ENCODE peak calls at places on chromosomes 1 and 21, in seven cellular contexts. One of them, this sample, is unnamed.

GRCh38 chr1:110291241-110292030 is 47.7 kb upstream of the RBM15 start:
- ATAC-seq in psoas muscle: no peak
- ATAC-seq in pancreas: peak; percentile 52
- ATAC-seq in gastrocnemius medialis: no peak
- ATAC-seq in heart left ventricle: peak; percentile 9
- ATAC-seq in IMR-90: peak; percentile 30
- ATAC-seq in heart right ventricle: no peak
- ATAC-seq in this sample: no peak

GRCh38 chr1:15500184-15500958 is 23.6 kb downstream of the CASP9 start:
- ATAC-seq in pancreas: no peak
- ATAC-seq in heart right ventricle: no peak
- ATAC-seq in psoas muscle: no peak
- ATAC-seq in heart left ventricle: no peak
- ATAC-seq in IMR-90: no peak
- ATAC-seq in gastrocnemius medialis: no peak
- ATAC-seq in this sample: no peak

GRCh38 chr1:38891753-38892152 is 10.4 kb upstream of the GJA9 start:
- ATAC-seq in heart left ventricle: no peak
- ATAC-seq in pancreas: no peak
- ATAC-seq in IMR-90: no peak
- ATAC-seq in gastrocnemius medialis: no peak
- ATAC-seq in heart right ventricle: no peak
- ATAC-seq in psoas muscle: no peak
- ATAC-seq in this sample: no peak

GRCh38 chr1:228488818-228489674 is 1.9 kb downstream of the RNF187 start:
- ATAC-seq in heart left ventricle: no peak
- ATAC-seq in IMR-90: no peak
- ATAC-seq in psoas muscle: no peak
- ATAC-seq in gastrocnemius medialis: no peak
- ATAC-seq in heart right ventricle: no peak
- ATAC-seq in pancreas: no peak
- ATAC-seq in this sample: no peak

GRCh38 chr1:94081566-94082344 is 39.2 kb downstream of the ABCA4 start:
- ATAC-seq in psoas muscle: no peak
- ATAC-seq in pancreas: no peak
- ATAC-seq in gastrocnemius medialis: peak; percentile 41
- ATAC-seq in IMR-90: peak; percentile 88
- ATAC-seq in heart right ventricle: no peak
- ATAC-seq in heart left ventricle: no peak
- ATAC-seq in this sample: no peak

GRCh38 chr21:14548751-14549150 is 2.6 kb upstream of the SAMSN1 start:
- ATAC-seq in heart left ventricle: peak; percentile 32
- ATAC-seq in IMR-90: no peak
- ATAC-seq in gastrocnemius medialis: no peak
- ATAC-seq in pancreas: peak; percentile 56
- ATAC-seq in heart right ventricle: no peak
- ATAC-seq in psoas muscle: no peak
- ATAC-seq in this sample: peak; percentile 77

GRCh38 chr1:42479621-42480020 is 16.5 kb downstream of the CCDC30 start:
- ATAC-seq in gastrocnemius medialis: no peak
- ATAC-seq in pancreas: no peak
- ATAC-seq in psoas muscle: no peak
- ATAC-seq in heart left ventricle: peak; percentile 16
- ATAC-seq in heart right ventricle: no peak
- ATAC-seq in IMR-90: no peak
- ATAC-seq in this sample: no peak

GRCh38 chr1:180112979-180113650 is 41.6 kb upstream of the QSOX1 start:
- ATAC-seq in gastrocnemius medialis: no peak
- ATAC-seq in psoas muscle: no peak
- ATAC-seq in pancreas: no peak
- ATAC-seq in heart right ventricle: peak; percentile 51
- ATAC-seq in IMR-90: peak; percentile 28
- ATAC-seq in heart left ventricle: peak; percentile 60
- ATAC-seq in this sample: peak; percentile 77

GRCh38 chr1:205672395-205672889 is 7.9 kb downstream of the SLC45A3 start:
- ATAC-seq in IMR-90: no peak
- ATAC-seq in psoas muscle: no peak
- ATAC-seq in heart left ventricle: no peak
- ATAC-seq in pancreas: no peak
- ATAC-seq in gastrocnemius medialis: no peak
- ATAC-seq in heart right ventricle: no peak
- ATAC-seq in this sample: no peak

GRCh38 chr1:28123461-28123961 is 35.1 kb upstream of the EYA3 start:
- ATAC-seq in gastrocnemius medialis: peak; percentile 98
- ATAC-seq in heart left ventricle: no peak
- ATAC-seq in heart right ventricle: no peak
- ATAC-seq in psoas muscle: peak; percentile 94
- ATAC-seq in IMR-90: peak; percentile 89
- ATAC-seq in pancreas: peak; percentile 51
- ATAC-seq in this sample: no peak

GRCh38 chr1:81414417-81415087 is 386.2 kb upstream of the ADGRL2 start:
- ATAC-seq in psoas muscle: peak; percentile 75
- ATAC-seq in pancreas: peak; percentile 89
- ATAC-seq in heart left ventricle: peak; percentile 93
- ATAC-seq in heart right ventricle: peak; percentile 91
- ATAC-seq in gastrocnemius medialis: peak; percentile 55
- ATAC-seq in IMR-90: peak; percentile 40
- ATAC-seq in this sample: peak; percentile 87

GRCh38 chr1:38207275-38207674 is 160.7 kb upstream of the POU3F1 start:
- ATAC-seq in heart left ventricle: no peak
- ATAC-seq in heart right ventricle: no peak
- ATAC-seq in pancreas: no peak
- ATAC-seq in psoas muscle: no peak
- ATAC-seq in IMR-90: no peak
- ATAC-seq in gastrocnemius medialis: no peak
- ATAC-seq in this sample: no peak

GRCh38 chr1:116989851-116990250 is 11.7 kb upstream of the CD101 start:
- ATAC-seq in heart left ventricle: peak; percentile 8
- ATAC-seq in psoas muscle: no peak
- ATAC-seq in pancreas: no peak
- ATAC-seq in heart right ventricle: peak; percentile 6
- ATAC-seq in IMR-90: no peak
- ATAC-seq in gastrocnemius medialis: peak; percentile 37
- ATAC-seq in this sample: no peak

GRCh38 chr1:113219377-113219776 is 146.4 kb downstream of the LRIG2 start:
- ATAC-seq in IMR-90: no peak
- ATAC-seq in heart left ventricle: no peak
- ATAC-seq in gastrocnemius medialis: no peak
- ATAC-seq in heart right ventricle: no peak
- ATAC-seq in psoas muscle: no peak
- ATAC-seq in pancreas: no peak
- ATAC-seq in this sample: no peak

GRCh38 chr1:53050310-53050709 is 11.7 kb upstream of the PODN start:
- ATAC-seq in heart left ventricle: no peak
- ATAC-seq in IMR-90: no peak
- ATAC-seq in heart right ventricle: no peak
- ATAC-seq in psoas muscle: no peak
- ATAC-seq in gastrocnemius medialis: no peak
- ATAC-seq in pancreas: no peak
- ATAC-seq in this sample: peak; percentile 50

GRCh38 chr21:44352253-44352860 is 1.1 kb upstream of the TRPM2 start:
- ATAC-seq in IMR-90: no peak
- ATAC-seq in psoas muscle: no peak
- ATAC-seq in heart right ventricle: no peak
- ATAC-seq in gastrocnemius medialis: no peak
- ATAC-seq in pancreas: no peak
- ATAC-seq in heart left ventricle: no peak
- ATAC-seq in this sample: no peak

GRCh38 chr1:226382030-226382429 is 25.9 kb downstream of the PARP1 start:
- ATAC-seq in gastrocnemius medialis: no peak
- ATAC-seq in pancreas: no peak
- ATAC-seq in heart left ventricle: no peak
- ATAC-seq in IMR-90: no peak
- ATAC-seq in heart right ventricle: no peak
- ATAC-seq in psoas muscle: no peak
- ATAC-seq in this sample: no peak

GRCh38 chr1:211619033-211619996 is 40.4 kb upstream of the SLC30A1 start:
- ATAC-seq in heart left ventricle: no peak
- ATAC-seq in IMR-90: no peak
- ATAC-seq in gastrocnemius medialis: no peak
- ATAC-seq in heart right ventricle: no peak
- ATAC-seq in pancreas: no peak
- ATAC-seq in psoas muscle: no peak
- ATAC-seq in this sample: no peak

GRCh38 chr21:35578831-35579470 is 481.4 kb downstream of the SETD4 start:
- ATAC-seq in IMR-90: no peak
- ATAC-seq in psoas muscle: no peak
- ATAC-seq in heart right ventricle: no peak
- ATAC-seq in heart left ventricle: no peak
- ATAC-seq in pancreas: no peak
- ATAC-seq in gastrocnemius medialis: no peak
- ATAC-seq in this sample: no peak

GRCh38 chr1:99084562-99084961 is 79.9 kb upstream of the PLPPR5 start:
- ATAC-seq in heart left ventricle: no peak
- ATAC-seq in gastrocnemius medialis: no peak
- ATAC-seq in pancreas: no peak
- ATAC-seq in heart right ventricle: no peak
- ATAC-seq in IMR-90: no peak
- ATAC-seq in psoas muscle: no peak
- ATAC-seq in this sample: no peak

GRCh38 chr1:155678027-155678426 is 10.5 kb downstream of the YY1AP1 start:
- ATAC-seq in heart right ventricle: no peak
- ATAC-seq in heart left ventricle: no peak
- ATAC-seq in psoas muscle: no peak
- ATAC-seq in IMR-90: no peak
- ATAC-seq in pancreas: no peak
- ATAC-seq in gastrocnemius medialis: no peak
- ATAC-seq in this sample: no peak

GRCh38 chr1:41661428-41662060 is 177.1 kb upstream of the EDN2 start:
- ATAC-seq in pancreas: peak; percentile 17
- ATAC-seq in IMR-90: peak; percentile 12
- ATAC-seq in psoas muscle: peak; percentile 10
- ATAC-seq in heart left ventricle: peak; percentile 14
- ATAC-seq in gastrocnemius medialis: peak; percentile 7
- ATAC-seq in heart right ventricle: no peak
- ATAC-seq in this sample: no peak

GRCh38 chr1:6912507-6912906 is 127.3 kb downstream of the CAMTA1 start:
- ATAC-seq in pancreas: no peak
- ATAC-seq in gastrocnemius medialis: peak; percentile 13
- ATAC-seq in IMR-90: no peak
- ATAC-seq in heart right ventricle: peak; percentile 39
- ATAC-seq in heart left ventricle: peak; percentile 50
- ATAC-seq in psoas muscle: peak; percentile 30
- ATAC-seq in this sample: no peak

GRCh38 chr1:24389231-24389678 is 24.3 kb downstream of the STPG1 start:
- ATAC-seq in IMR-90: no peak
- ATAC-seq in psoas muscle: no peak
- ATAC-seq in pancreas: no peak
- ATAC-seq in heart left ventricle: no peak
- ATAC-seq in gastrocnemius medialis: no peak
- ATAC-seq in heart right ventricle: no peak
- ATAC-seq in this sample: no peak

DNA sequence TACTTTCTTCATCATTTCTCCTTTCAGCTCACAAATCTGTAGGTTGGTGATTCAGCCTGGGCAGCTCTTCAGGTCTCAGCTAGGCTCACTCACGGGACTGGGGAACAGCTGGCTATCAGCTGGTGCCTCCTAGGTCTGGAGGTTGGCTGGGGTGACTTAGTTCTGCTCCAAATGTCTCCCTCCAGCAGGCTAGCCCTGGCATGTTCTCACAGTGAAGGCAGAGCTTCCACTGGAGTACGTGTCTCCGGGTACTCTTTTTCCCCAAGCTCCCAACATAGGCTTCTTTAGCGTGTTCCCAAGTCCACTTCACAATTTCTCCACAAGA is 12.5 kb upstream of the VAMP4 start:
- ATAC-seq in gastrocnemius medialis: no peak
- ATAC-seq in psoas muscle: no peak
- ATAC-seq in heart left ventricle: no peak
- ATAC-seq in heart right ventricle: no peak
- ATAC-seq in pancreas: no peak
- ATAC-seq in IMR-90: peak; percentile 92
- ATAC-seq in this sample: peak; percentile 50
- H3K4me3 ChIP-seq in gastrocnemius medialis: no peak overlapping the region
- H3K4me3 ChIP-seq in psoas muscle: no peak overlapping the region
- H3K4me3 ChIP-seq in heart left ventricle: no peak overlapping the region
- H3K4me3 ChIP-seq in heart right ventricle: no peak overlapping the region
- H3K4me3 ChIP-seq in pancreas: no peak overlapping the region
- H3K4me3 ChIP-seq in IMR-90: no peak overlapping the region
- H3K4me3 ChIP-seq in this sample: no peak overlapping the region

GRCh38 chr1:163090321-163090945 is 21.3 kb downstream of the RGS4 start:
- ATAC-seq in heart right ventricle: no peak
- ATAC-seq in IMR-90: peak; percentile 96
- ATAC-seq in psoas muscle: no peak
- ATAC-seq in pancreas: no peak
- ATAC-seq in heart left ventricle: no peak
- ATAC-seq in gastrocnemius medialis: no peak
- ATAC-seq in this sample: no peak
- H3K4me3 ChIP-seq in heart right ventricle: no peak overlapping the region
- H3K4me3 ChIP-seq in IMR-90: no peak overlapping the region
- H3K4me3 ChIP-seq in psoas muscle: no peak overlapping the region
- H3K4me3 ChIP-seq in pancreas: no peak overlapping the region
- H3K4me3 ChIP-seq in heart left ventricle: no peak overlapping the region
- H3K4me3 ChIP-seq in gastrocnemius medialis: no peak overlapping the region
- H3K4me3 ChIP-seq in this sample: no peak overlapping the region

GRCh38 chr1:153598309-153599172 is 14.4 kb downstream of the S100A16 start:
- ATAC-seq in heart left ventricle: peak; percentile 88
- ATAC-seq in gastrocnemius medialis: no peak
- ATAC-seq in pancreas: peak; percentile 55
- ATAC-seq in heart right ventricle: peak; percentile 82
- ATAC-seq in IMR-90: peak; percentile 79
- ATAC-seq in psoas muscle: peak; percentile 24
- ATAC-seq in this sample: peak; percentile 48
- H3K4me3 ChIP-seq in heart left ventricle: no peak overlapping the region
- H3K4me3 ChIP-seq in gastrocnemius medialis: no peak overlapping the region
- H3K4me3 ChIP-seq in pancreas: no peak overlapping the region
- H3K4me3 ChIP-seq in heart right ventricle: no peak overlapping the region
- H3K4me3 ChIP-seq in IMR-90: no peak overlapping the region
- H3K4me3 ChIP-seq in psoas muscle: no peak overlapping the region
- H3K4me3 ChIP-seq in this sample: no peak overlapping the region

GRCh38 chr21:30479259-30479658 is 908 bp downstream of the KRTAP19-1 start:
- ATAC-seq in heart right ventricle: no peak
- ATAC-seq in heart left ventricle: peak; percentile 19
- ATAC-seq in gastrocnemius medialis: peak; percentile 74
- ATAC-seq in IMR-90: no peak
- ATAC-seq in psoas muscle: no peak
- ATAC-seq in pancreas: no peak
- ATAC-seq in this sample: no peak

GRCh38 chr21:30478015-30478414 is 2.2 kb downstream of the KRTAP19-1 start:
- ATAC-seq in psoas muscle: no peak
- ATAC-seq in IMR-90: no peak
- ATAC-seq in heart left ventricle: no peak
- ATAC-seq in gastrocnemius medialis: no peak
- ATAC-seq in heart right ventricle: no peak
- ATAC-seq in pancreas: no peak
- ATAC-seq in this sample: no peak

GRCh38 chr21:30482130-30482529 is 2.0 kb upstream of the KRTAP19-1 start:
- ATAC-seq in heart left ventricle: peak; percentile 91
- ATAC-seq in gastrocnemius medialis: peak; percentile 65
- ATAC-seq in psoas muscle: peak; percentile 43
- ATAC-seq in heart right ventricle: peak; percentile 83
- ATAC-seq in pancreas: no peak
- ATAC-seq in IMR-90: no peak
- ATAC-seq in this sample: no peak

DNA sequence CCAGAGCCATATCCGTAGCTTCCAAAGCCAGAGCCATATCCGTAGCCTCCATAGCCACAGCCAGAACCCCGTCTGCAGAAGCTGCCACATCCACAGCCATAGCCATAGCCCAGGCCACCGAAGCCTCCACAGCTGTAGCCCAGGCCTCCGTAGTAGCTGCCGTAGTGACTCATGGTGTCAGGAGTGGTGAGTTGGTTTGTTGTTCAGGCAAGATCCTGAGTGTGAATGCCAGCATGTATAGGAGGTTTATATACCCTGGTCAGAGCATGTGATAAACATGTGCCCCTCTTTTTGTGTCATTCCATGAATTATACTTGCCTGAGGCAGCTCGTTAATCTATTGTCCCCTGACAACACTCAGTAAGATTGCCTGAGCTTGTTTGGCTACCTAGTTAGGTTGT is at the start of gene KRTAP19-1:
- ATAC-seq in gastrocnemius medialis: no peak
- ATAC-seq in heart left ventricle: peak; percentile 16
- ATAC-seq in heart right ventricle: no peak
- ATAC-seq in pancreas: no peak
- ATAC-seq in IMR-90: no peak
- ATAC-seq in psoas muscle: no peak
- ATAC-seq in this sample: no peak
- H3K4me3 ChIP-seq in gastrocnemius medialis: no peak within 1 kb of the TSS
- H3K4me3 ChIP-seq in heart left ventricle: no peak within 1 kb of the TSS
- H3K4me3 ChIP-seq in heart right ventricle: no peak within 1 kb of the TSS
- H3K4me3 ChIP-seq in pancreas: no peak within 1 kb of the TSS
- H3K4me3 ChIP-seq in IMR-90: no peak within 1 kb of the TSS
- H3K4me3 ChIP-seq in psoas muscle: no peak within 1 kb of the TSS
- H3K4me3 ChIP-seq in this sample: no peak within 1 kb of the TSS

This sample was measured in gastroesophageal sphincter.